ENCODE peak calls at places on chromosomes 11 and 22, in ten cellular contexts. One of them, this sample, is unnamed.

GRCh38 chr11:33045551-33046255 is 6.3 kb downstream of the TCP11L1 start:
- DNase-seq in heart right ventricle: no peak
- DNase-seq in upper lobe of right lung: no peak
- DNase-seq in CD8-positive, alpha-beta T cell: no peak
- DNase-seq in left ventricle myocardium inferior: no peak
- DNase-seq in colonic mucosa: peak
- DNase-seq in Calu3: peak
- DNase-seq in GM23338: no peak
- DNase-seq in cardiac muscle cell: no peak
- DNase-seq in fibroblast of mammary gland: peak
- DNase-seq in this sample: no peak

GRCh38 chr11:22787565-22788162 is 41.9 kb downstream of the SVIP start:
- DNase-seq in heart right ventricle: no peak
- DNase-seq in upper lobe of right lung: no peak
- DNase-seq in CD8-positive, alpha-beta T cell: no peak
- DNase-seq in left ventricle myocardium inferior: no peak
- DNase-seq in colonic mucosa: no peak
- DNase-seq in Calu3: peak
- DNase-seq in GM23338: peak
- DNase-seq in cardiac muscle cell: peak
- DNase-seq in fibroblast of mammary gland: peak
- DNase-seq in this sample: no peak

GRCh38 chr22:44276041-44276440 is 36.7 kb downstream of the SHISAL1 start:
- DNase-seq in heart right ventricle: no peak
- DNase-seq in upper lobe of right lung: peak
- DNase-seq in CD8-positive, alpha-beta T cell: no peak
- DNase-seq in left ventricle myocardium inferior: no peak
- DNase-seq in colonic mucosa: no peak
- DNase-seq in Calu3: no peak
- DNase-seq in GM23338: no peak
- DNase-seq in cardiac muscle cell: no peak
- DNase-seq in fibroblast of mammary gland: no peak
- DNase-seq in this sample: no peak

GRCh38 chr11:115317428-115318185 is 186.6 kb downstream of the CADM1 start:
- DNase-seq in heart right ventricle: no peak
- DNase-seq in upper lobe of right lung: no peak
- DNase-seq in CD8-positive, alpha-beta T cell: no peak
- DNase-seq in left ventricle myocardium inferior: no peak
- DNase-seq in colonic mucosa: no peak
- DNase-seq in Calu3: no peak
- DNase-seq in GM23338: no peak
- DNase-seq in cardiac muscle cell: no peak
- DNase-seq in fibroblast of mammary gland: no peak
- DNase-seq in this sample: no peak

GRCh38 chr11:10351768-10352641 is 47.1 kb downstream of the ADM start:
- DNase-seq in heart right ventricle: peak
- DNase-seq in upper lobe of right lung: no peak
- DNase-seq in CD8-positive, alpha-beta T cell: no peak
- DNase-seq in left ventricle myocardium inferior: peak
- DNase-seq in colonic mucosa: peak
- DNase-seq in Calu3: peak
- DNase-seq in GM23338: peak
- DNase-seq in cardiac muscle cell: peak
- DNase-seq in fibroblast of mammary gland: peak
- DNase-seq in this sample: no peak

GRCh38 chr11:66938582-66939135 is 19.5 kb downstream of the PC start:
- DNase-seq in heart right ventricle: no peak
- DNase-seq in upper lobe of right lung: no peak
- DNase-seq in CD8-positive, alpha-beta T cell: no peak
- DNase-seq in left ventricle myocardium inferior: no peak
- DNase-seq in colonic mucosa: no peak
- DNase-seq in Calu3: no peak
- DNase-seq in GM23338: no peak
- DNase-seq in cardiac muscle cell: no peak
- DNase-seq in fibroblast of mammary gland: no peak
- DNase-seq in this sample: no peak

GRCh38 chr22:38292694-38293093 is 19.9 kb upstream of the TMEM184B start:
- DNase-seq in heart right ventricle: no peak
- DNase-seq in upper lobe of right lung: no peak
- DNase-seq in CD8-positive, alpha-beta T cell: no peak
- DNase-seq in left ventricle myocardium inferior: no peak
- DNase-seq in colonic mucosa: no peak
- DNase-seq in Calu3: no peak
- DNase-seq in GM23338: no peak
- DNase-seq in cardiac muscle cell: no peak
- DNase-seq in fibroblast of mammary gland: peak
- DNase-seq in this sample: no peak

GRCh38 chr11:91859666-91860065 is 365.0 kb upstream of the FAT3 start:
- DNase-seq in heart right ventricle: no peak
- DNase-seq in upper lobe of right lung: no peak
- DNase-seq in CD8-positive, alpha-beta T cell: no peak
- DNase-seq in left ventricle myocardium inferior: no peak
- DNase-seq in colonic mucosa: no peak
- DNase-seq in Calu3: no peak
- DNase-seq in GM23338: no peak
- DNase-seq in cardiac muscle cell: no peak
- DNase-seq in fibroblast of mammary gland: no peak
- DNase-seq in this sample: no peak

GRCh38 chr22:42794551-42795510 is 62.2 kb downstream of the ARFGAP3 start:
- DNase-seq in heart right ventricle: no peak
- DNase-seq in upper lobe of right lung: peak
- DNase-seq in CD8-positive, alpha-beta T cell: no peak
- DNase-seq in left ventricle myocardium inferior: no peak
- DNase-seq in colonic mucosa: no peak
- DNase-seq in Calu3: no peak
- DNase-seq in GM23338: peak
- DNase-seq in cardiac muscle cell: peak
- DNase-seq in fibroblast of mammary gland: no peak
- DNase-seq in this sample: no peak

GRCh38 chr11:109320595-109320994 is 101.4 kb upstream of the C11orf87 start:
- DNase-seq in heart right ventricle: no peak
- DNase-seq in upper lobe of right lung: no peak
- DNase-seq in CD8-positive, alpha-beta T cell: no peak
- DNase-seq in left ventricle myocardium inferior: no peak
- DNase-seq in colonic mucosa: no peak
- DNase-seq in Calu3: no peak
- DNase-seq in GM23338: no peak
- DNase-seq in cardiac muscle cell: no peak
- DNase-seq in fibroblast of mammary gland: peak
- DNase-seq in this sample: no peak

GRCh38 chr11:69172674-69173073 is 16.9 kb downstream of the SMIM38 start:
- DNase-seq in heart right ventricle: no peak
- DNase-seq in upper lobe of right lung: peak
- DNase-seq in CD8-positive, alpha-beta T cell: no peak
- DNase-seq in left ventricle myocardium inferior: no peak
- DNase-seq in colonic mucosa: no peak
- DNase-seq in Calu3: no peak
- DNase-seq in GM23338: peak
- DNase-seq in cardiac muscle cell: no peak
- DNase-seq in fibroblast of mammary gland: peak
- DNase-seq in this sample: no peak

GRCh38 chr11:122046846-122047245 is 69.2 kb downstream of the BLID start:
- DNase-seq in heart right ventricle: no peak
- DNase-seq in upper lobe of right lung: no peak
- DNase-seq in CD8-positive, alpha-beta T cell: no peak
- DNase-seq in left ventricle myocardium inferior: no peak
- DNase-seq in colonic mucosa: no peak
- DNase-seq in Calu3: no peak
- DNase-seq in GM23338: no peak
- DNase-seq in cardiac muscle cell: no peak
- DNase-seq in fibroblast of mammary gland: peak
- DNase-seq in this sample: no peak

GRCh38 chr11:65291613-65292012 is 23.1 kb upstream of the CDC42EP2 start:
- DNase-seq in heart right ventricle: no peak
- DNase-seq in upper lobe of right lung: no peak
- DNase-seq in CD8-positive, alpha-beta T cell: no peak
- DNase-seq in left ventricle myocardium inferior: no peak
- DNase-seq in colonic mucosa: no peak
- DNase-seq in Calu3: no peak
- DNase-seq in GM23338: no peak
- DNase-seq in cardiac muscle cell: no peak
- DNase-seq in fibroblast of mammary gland: peak
- DNase-seq in this sample: no peak

GRCh38 chr11:73991471-73992006 is 8.9 kb upstream of the UCP2 start:
- DNase-seq in heart right ventricle: no peak
- DNase-seq in upper lobe of right lung: no peak
- DNase-seq in CD8-positive, alpha-beta T cell: no peak
- DNase-seq in left ventricle myocardium inferior: no peak
- DNase-seq in colonic mucosa: no peak
- DNase-seq in Calu3: no peak
- DNase-seq in GM23338: no peak
- DNase-seq in cardiac muscle cell: no peak
- DNase-seq in fibroblast of mammary gland: no peak
- DNase-seq in this sample: no peak

GRCh38 chr22:48795664-48796063 is 1032.0 kb downstream of the BRD1 start:
- DNase-seq in heart right ventricle: no peak
- DNase-seq in upper lobe of right lung: no peak
- DNase-seq in CD8-positive, alpha-beta T cell: no peak
- DNase-seq in left ventricle myocardium inferior: no peak
- DNase-seq in colonic mucosa: no peak
- DNase-seq in Calu3: no peak
- DNase-seq in GM23338: no peak
- DNase-seq in cardiac muscle cell: no peak
- DNase-seq in fibroblast of mammary gland: no peak
- DNase-seq in this sample: no peak

GRCh38 chr22:19419464-19420178 is 11.9 kb downstream of the HIRA start:
- DNase-seq in heart right ventricle: no peak
- DNase-seq in upper lobe of right lung: no peak
- DNase-seq in CD8-positive, alpha-beta T cell: peak
- DNase-seq in left ventricle myocardium inferior: no peak
- DNase-seq in colonic mucosa: no peak
- DNase-seq in Calu3: no peak
- DNase-seq in GM23338: no peak
- DNase-seq in cardiac muscle cell: peak
- DNase-seq in fibroblast of mammary gland: no peak
- DNase-seq in this sample: no peak

GRCh38 chr11:48094643-48095339 is 114.4 kb downstream of the PTPRJ start:
- DNase-seq in heart right ventricle: no peak
- DNase-seq in upper lobe of right lung: no peak
- DNase-seq in CD8-positive, alpha-beta T cell: no peak
- DNase-seq in left ventricle myocardium inferior: no peak
- DNase-seq in colonic mucosa: no peak
- DNase-seq in Calu3: no peak
- DNase-seq in GM23338: no peak
- DNase-seq in cardiac muscle cell: no peak
- DNase-seq in fibroblast of mammary gland: no peak
- DNase-seq in this sample: no peak

GRCh38 chr11:79544324-79544723 is 103.5 kb upstream of the TENM4 start:
- DNase-seq in heart right ventricle: no peak
- DNase-seq in upper lobe of right lung: no peak
- DNase-seq in CD8-positive, alpha-beta T cell: no peak
- DNase-seq in left ventricle myocardium inferior: no peak
- DNase-seq in colonic mucosa: no peak
- DNase-seq in Calu3: no peak
- DNase-seq in GM23338: no peak
- DNase-seq in cardiac muscle cell: no peak
- DNase-seq in fibroblast of mammary gland: no peak
- DNase-seq in this sample: no peak
- TF ChIP-seq CTCF in heart right ventricle: no peak
- TF ChIP-seq CTCF in upper lobe of right lung: no peak
- TF ChIP-seq CTCF in CD8-positive, alpha-beta T cell: no peak
- TF ChIP-seq CTCF in left ventricle myocardium inferior: no peak
- TF ChIP-seq CTCF in colonic mucosa: no peak
- TF ChIP-seq CTCF in Calu3: no peak
- TF ChIP-seq CTCF in GM23338: no peak
- TF ChIP-seq CTCF in cardiac muscle cell: no peak
- TF ChIP-seq CTCF in fibroblast of mammary gland: no peak
- TF ChIP-seq CTCF in this sample: no peak

GRCh38 chr11:7413961-7414728 is 71.2 kb upstream of the OLFML1 start:
- DNase-seq in heart right ventricle: no peak
- DNase-seq in upper lobe of right lung: no peak
- DNase-seq in CD8-positive, alpha-beta T cell: no peak
- DNase-seq in left ventricle myocardium inferior: no peak
- DNase-seq in colonic mucosa: no peak
- DNase-seq in Calu3: no peak
- DNase-seq in GM23338: peak
- DNase-seq in cardiac muscle cell: no peak
- DNase-seq in fibroblast of mammary gland: no peak
- DNase-seq in this sample: no peak
- TF ChIP-seq CTCF in heart right ventricle: no peak
- TF ChIP-seq CTCF in upper lobe of right lung: no peak
- TF ChIP-seq CTCF in CD8-positive, alpha-beta T cell: no peak
- TF ChIP-seq CTCF in left ventricle myocardium inferior: no peak
- TF ChIP-seq CTCF in colonic mucosa: no peak
- TF ChIP-seq CTCF in Calu3: no peak
- TF ChIP-seq CTCF in GM23338: no peak
- TF ChIP-seq CTCF in cardiac muscle cell: no peak
- TF ChIP-seq CTCF in fibroblast of mammary gland: no peak
- TF ChIP-seq CTCF in this sample: no peak

DNA sequence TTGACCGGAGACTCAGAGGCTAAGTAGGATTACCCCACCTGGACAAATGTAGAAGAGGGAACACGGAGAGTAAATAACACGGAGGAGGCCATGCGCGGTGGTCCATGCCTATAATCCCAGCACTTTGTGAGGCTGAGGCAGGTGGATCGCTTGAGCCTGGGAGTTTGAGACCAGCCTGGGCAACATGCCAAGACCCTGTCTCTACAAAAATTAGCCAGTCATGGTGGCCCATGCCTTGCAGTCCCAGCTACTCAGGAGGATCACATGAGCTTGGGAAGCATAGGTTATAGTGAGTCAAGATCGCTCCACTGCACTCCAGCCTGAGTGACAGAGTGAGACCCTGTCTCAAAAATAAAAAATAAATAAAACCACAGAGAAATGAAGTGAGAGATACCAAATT is 53.9 kb downstream of the AMOTL1 start:
- DNase-seq in heart right ventricle: no peak
- DNase-seq in upper lobe of right lung: no peak
- DNase-seq in CD8-positive, alpha-beta T cell: no peak
- DNase-seq in left ventricle myocardium inferior: no peak
- DNase-seq in colonic mucosa: no peak
- DNase-seq in Calu3: no peak
- DNase-seq in GM23338: no peak
- DNase-seq in cardiac muscle cell: no peak
- DNase-seq in fibroblast of mammary gland: no peak
- DNase-seq in this sample: no peak
- TF ChIP-seq CTCF in heart right ventricle: no peak
- TF ChIP-seq CTCF in upper lobe of right lung: no peak
- TF ChIP-seq CTCF in CD8-positive, alpha-beta T cell: no peak
- TF ChIP-seq CTCF in left ventricle myocardium inferior: no peak
- TF ChIP-seq CTCF in colonic mucosa: no peak
- TF ChIP-seq CTCF in Calu3: no peak
- TF ChIP-seq CTCF in GM23338: no peak
- TF ChIP-seq CTCF in cardiac muscle cell: no peak
- TF ChIP-seq CTCF in fibroblast of mammary gland: no peak
- TF ChIP-seq CTCF in this sample: no peak

DNA sequence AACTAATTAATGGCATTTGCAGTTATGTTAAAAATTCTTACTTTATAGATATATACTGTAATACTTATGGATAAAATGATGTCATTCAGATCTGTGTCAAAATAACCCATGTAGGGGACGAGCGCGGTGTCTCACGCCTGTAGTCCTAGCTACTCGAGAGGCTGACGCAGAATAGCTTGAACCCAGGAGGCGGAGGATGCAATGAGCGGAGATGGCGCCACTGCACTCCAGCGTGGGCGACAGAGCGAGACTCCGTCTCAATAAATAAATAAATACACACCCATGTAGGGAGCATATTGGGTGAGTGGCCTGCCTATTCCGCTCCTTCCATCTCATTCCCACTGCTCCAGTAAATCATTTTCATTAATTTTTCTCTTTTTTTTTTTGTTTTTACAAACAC is 7.1 kb downstream of the SNU13 start:
- DNase-seq in heart right ventricle: no peak
- DNase-seq in upper lobe of right lung: peak
- DNase-seq in CD8-positive, alpha-beta T cell: no peak
- DNase-seq in left ventricle myocardium inferior: no peak
- DNase-seq in colonic mucosa: no peak
- DNase-seq in Calu3: no peak
- DNase-seq in GM23338: no peak
- DNase-seq in cardiac muscle cell: no peak
- DNase-seq in fibroblast of mammary gland: peak
- DNase-seq in this sample: no peak
- TF ChIP-seq CTCF in heart right ventricle: no peak
- TF ChIP-seq CTCF in upper lobe of right lung: no peak
- TF ChIP-seq CTCF in CD8-positive, alpha-beta T cell: no peak
- TF ChIP-seq CTCF in left ventricle myocardium inferior: no peak
- TF ChIP-seq CTCF in colonic mucosa: no peak
- TF ChIP-seq CTCF in Calu3: no peak
- TF ChIP-seq CTCF in GM23338: no peak
- TF ChIP-seq CTCF in cardiac muscle cell: no peak
- TF ChIP-seq CTCF in fibroblast of mammary gland: no peak
- TF ChIP-seq CTCF in this sample: no peak

This sample was measured in activated B cell treated with CpG ODN at 0.5 μM for 24 hours.